ENCODE peak calls at places on chromosomes 4 and X, in nine cellular contexts. J is mucosa of descending colon, E is HS-5, Y is fibroblast of the aortic adventitia, D is immature natural killer cell, P is AG09309, M is Calu3, W is fibroblast of the conjunctiva, F is ovary. R is an unnamed sample.

GRCh38 chrX:66019974-66020373 is 19.9 kb downstream of the VSIG4 start:
- DNase-seq in J (no peak), E (no peak), Y (no peak), D (no peak), P (no peak), M (no peak), W (no peak), F (no peak), R (no peak)

GRCh38 chr4:19924761-19925160 is 326.9 kb upstream of the SLIT2 start:
- DNase-seq in J (no peak), E (no peak), Y (peak; percentile 49), D (no peak), P (no peak), M (no peak), W (peak; percentile 0), F (no peak), R (peak; percentile 55)

GRCh38 chrX:45758738-45759397 is 558.2 kb upstream of the DIPK2B start:
- DNase-seq in J (no peak), E (no peak), Y (no peak), D (peak; percentile 42), P (no peak), M (no peak), W (no peak), F (no peak), R (peak; percentile 49)

GRCh38 chr4:95289028-95289634 is 259.6 kb downstream of the UNC5C start:
- DNase-seq in J (no peak), E (peak; percentile 25), Y (peak; percentile 25), D (no peak), P (no peak), M (peak; percentile 16), W (no peak), F (no peak), R (peak; percentile 91)

GRCh38 chr4:72568959-72569718 is at the start of gene ADAMTS3:
- DNase-seq in J (peak; percentile 49), E (no peak), Y (peak; percentile 40), D (no peak), P (no peak), M (peak; percentile 12), W (peak; percentile 27), F (peak; percentile 77), R (peak; percentile 73)

GRCh38 chr4:989722-990471 is 3.1 kb downstream of the IDUA start:
- DNase-seq in J (no peak), E (no peak), Y (no peak), D (no peak), P (no peak), M (no peak), W (no peak), F (no peak), R (no peak)

GRCh38 chr4:171962110-171962509 is 148.9 kb downstream of the GALNTL6 start:
- DNase-seq in J (no peak), E (no peak), Y (no peak), D (no peak), P (no peak), M (no peak), W (no peak), F (no peak), R (no peak)

GRCh38 chr4:153169811-153170210 is 34.4 kb upstream of the TRIM2 start:
- DNase-seq in J (no peak), E (no peak), Y (no peak), D (no peak), P (no peak), M (no peak), W (no peak), F (no peak), R (no peak)

GRCh38 chr4:110586137-110586850 is 36.6 kb downstream of the PITX2 start:
- DNase-seq in J (no peak), E (peak; percentile 26), Y (peak; percentile 77), D (no peak), P (peak; percentile 46), M (no peak), W (peak; percentile 66), F (no peak), R (peak; percentile 77)

GRCh38 chr4:121375262-121375661 is 5.6 kb downstream of the QRFPR start:
- DNase-seq in J (no peak), E (peak; percentile 55), Y (peak; percentile 66), D (no peak), P (no peak), M (no peak), W (peak; percentile 5), F (no peak), R (peak; percentile 68)

GRCh38 chr4:39348371-39349265 is 17.5 kb downstream of the RFC1 start:
- DNase-seq in J (no peak), E (no peak), Y (peak; percentile 37), D (no peak), P (no peak), M (no peak), W (no peak), F (no peak), R (peak; percentile 72)

GRCh38 chrX:140756948-140757347 is 47.4 kb downstream of the LINC00632 start:
- DNase-seq in J (no peak), E (no peak), Y (no peak), D (no peak), P (no peak), M (no peak), W (no peak), F (no peak), R (no peak)

GRCh38 chr4:1200425-1201035 is 28.1 kb upstream of the SPON2 start:
- DNase-seq in J (peak; percentile 64), E (peak; percentile 50), Y (peak; percentile 83), D (peak; percentile 59), P (no peak), M (no peak), W (peak; percentile 60), F (peak; percentile 88), R (peak; percentile 90)

GRCh38 chr4:183823394-183823793 is 81.7 kb upstream of the STOX2 start:
- DNase-seq in J (peak; percentile 44), E (peak; percentile 58), Y (peak; percentile 33), D (no peak), P (peak; percentile 17), M (no peak), W (no peak), F (no peak), R (peak; percentile 51)

GRCh38 chr4:7186081-7186480 is 6.3 kb upstream of the SORCS2 start:
- DNase-seq in J (no peak), E (no peak), Y (no peak), D (no peak), P (no peak), M (peak; percentile 54), W (no peak), F (no peak), R (no peak)

GRCh38 chr4:188960411-188961093 is 821.3 kb downstream of the TRIML1 start:
- DNase-seq in J (no peak), E (peak; percentile 14), Y (no peak), D (no peak), P (peak; percentile 43), M (no peak), W (no peak), F (no peak), R (no peak)

GRCh38 chr4:77465271-77465670 is 140.3 kb upstream of the CXCL13 start:
- DNase-seq in J (peak; percentile 47), E (no peak), Y (peak; percentile 18), D (no peak), P (no peak), M (peak; percentile 38), W (no peak), F (no peak), R (peak; percentile 40)

GRCh38 chr4:123785515-123785914 is 388.9 kb downstream of the SPRY1 start:
- DNase-seq in J (no peak), E (peak; percentile 83), Y (peak; percentile 98), D (no peak), P (peak; percentile 89), M (no peak), W (peak; percentile 86), F (peak; percentile 55), R (peak; percentile 69)

GRCh38 chrX:74133156-74133796 is 170.7 kb upstream of the ZCCHC13 start:
- DNase-seq in J (no peak), E (peak; percentile 8), Y (peak; percentile 88), D (peak; percentile 63), P (peak; percentile 65), M (peak; percentile 30), W (peak; percentile 67), F (no peak), R (peak; percentile 64)

GRCh38 chr4:79855081-79855480 is 217.9 kb downstream of the ANTXR2 start:
- DNase-seq in J (no peak), E (no peak), Y (no peak), D (no peak), P (peak; percentile 13), M (no peak), W (no peak), F (no peak), R (peak; percentile 16)

GRCh38 chr4:149493492-149493891 is 322.2 kb downstream of the IQCM start:
- DNase-seq in J (no peak), E (no peak), Y (no peak), D (no peak), P (no peak), M (no peak), W (no peak), F (no peak), R (peak; percentile 68)

GRCh38 chrX:73913580-73913979 is 350.6 kb downstream of the CHIC1 start:
- DNase-seq in J (no peak), E (no peak), Y (peak; percentile 65), D (no peak), P (no peak), M (no peak), W (no peak), F (no peak), R (no peak)

GRCh38 chrX:118780915-118781314 is 42.7 kb upstream of the ZCCHC12 start:
- DNase-seq in J (no peak), E (no peak), Y (peak; percentile 56), D (no peak), P (no peak), M (no peak), W (no peak), F (no peak), R (peak; percentile 19)

GRCh38 chr4:104989363-104989762 is 157.3 kb upstream of the TET2 start:
- DNase-seq in J (no peak), E (no peak), Y (peak; percentile 6), D (no peak), P (no peak), M (no peak), W (no peak), F (no peak), R (peak; percentile 0)

GRCh38 chr4:184104419-184105101 is 113.1 kb downstream of the ENPP6 start:
- DNase-seq in J (no peak), E (no peak), Y (peak; percentile 33), D (no peak), P (no peak), M (peak; percentile 28), W (no peak), F (no peak), R (peak; percentile 3)

GRCh38 chr4:112552668-112553067 is 36.7 kb upstream of the NEUROG2 start:
- DNase-seq in J (no peak), E (peak; percentile 53), Y (peak; percentile 65), D (no peak), P (peak; percentile 20), M (peak; percentile 2), W (peak; percentile 51), F (no peak), R (peak; percentile 37)

GRCh38 chr4:7810792-7811535 is 128.7 kb downstream of the AFAP1 start:
- DNase-seq in J (no peak), E (no peak), Y (no peak), D (no peak), P (no peak), M (no peak), W (no peak), F (no peak), R (no peak)

GRCh38 chr4:148068065-148068911 is 336.4 kb downstream of the ARHGAP10 start:
- DNase-seq in J (no peak), E (no peak), Y (no peak), D (no peak), P (no peak), M (no peak), W (no peak), F (no peak), R (no peak)

GRCh38 chr4:373062-373839 is 35.6 kb downstream of the ZNF141 start:
- DNase-seq in J (no peak), E (no peak), Y (no peak), D (no peak), P (no peak), M (no peak), W (no peak), F (no peak), R (peak; percentile 6)

GRCh38 chr4:7281316-7282093 is 89.2 kb downstream of the SORCS2 start:
- DNase-seq in J (no peak), E (no peak), Y (no peak), D (no peak), P (no peak), M (no peak), W (no peak), F (no peak), R (no peak)

GRCh38 chr4:40918330-40918729 is 168.6 kb downstream of the NSUN7 start:
- DNase-seq in J (no peak), E (no peak), Y (peak; percentile 91), D (no peak), P (peak; percentile 69), M (no peak), W (peak; percentile 78), F (peak; percentile 59), R (peak; percentile 80)

R was measured in amniotic epithelial cell.